ENCODE peak calls at places on chromosome 7, in four cellular contexts. I is GM23248, G is breast epithelium, Z is WERI-Rb-1. S is an unnamed sample. For H3K9me3, the result is how much of the 10 kb centered on the place peaks cover.

GRCh38 chr7:128391805-128392204 is 18.0 kb downstream of the IMPDH1 start:
- DNase-seq in I (no peak), G (no peak), Z (no peak), S (no peak)

GRCh38 chr7:113113912-113114311 is 4.4 kb downstream of the SMIM30 start:
- DNase-seq in I (peak), G (no peak), Z (peak), S (no peak)

GRCh38 chr7:1092806-1093505 is 5.0 kb downstream of the GPER1 start:
- DNase-seq in Z (no peak), I (no peak), G (no peak), S (no peak)

GRCh38 chr7:83681200-83681599 is 32.3 kb upstream of the SEMA3E start:
- DNase-seq in Z (no peak), I (no peak), G (no peak), S (no peak)

GRCh38 chr7:1073211-1073977 is 14.5 kb upstream of the GPER1 start:
- DNase-seq in Z (no peak), I (no peak), G (no peak), S (no peak)

GRCh38 chr7:146772581-146772980 is 656.0 kb downstream of the CNTNAP2 start:
- DNase-seq in I (no peak), G (no peak), Z (peak), S (no peak)

GRCh38 chr7:155371884-155372781 is 74.5 kb downstream of the INSIG1 start:
- DNase-seq in G (no peak), I (peak), Z (no peak), S (peak)

GRCh38 chr7:141649137-141649864 is 52.7 kb downstream of the DENND11 start:
- DNase-seq in I (no peak), Z (no peak), G (no peak), S (no peak)

GRCh38 chr7:41116817-41117216 is 586.1 kb downstream of the INHBA start:
- DNase-seq in Z (no peak), G (no peak), I (no peak), S (no peak)

GRCh38 chr7:158676171-158676840 is 28.3 kb downstream of the NCAPG2 start:
- DNase-seq in I (peak), Z (no peak), G (no peak), S (no peak)

GRCh38 chr7:156096806-156097538 is 284.7 kb upstream of the SHH start:
- DNase-seq in G (no peak), Z (no peak), I (no peak), S (no peak)

GRCh38 chr7:11221931-11222330 is 248.3 kb downstream of the PHF14 start:
- DNase-seq in G (no peak), I (no peak), Z (no peak), S (no peak)

GRCh38 chr7:56447864-56448693 is 331.9 kb upstream of the NUPR2 start:
- DNase-seq in I (no peak), Z (no peak), G (no peak), S (no peak)
- H3K9me3 ChIP-seq in I (under half), Z (under half), G (under half), S (under half)

GRCh38 chr7:18498327-18498726 is 2.8 kb downstream of the HDAC9 start:
- DNase-seq in I (no peak), Z (no peak), G (no peak), S (no peak)
- H3K4me3 ChIP-seq in I (no peak), Z (no peak), G (no peak), S (no peak)

GRCh38 chr7:153581415-153581814 is 470.8 kb upstream of the DPP6 start:
- DNase-seq in Z (no peak), G (no peak), I (no peak), S (no peak)
- H3K9me3 ChIP-seq in Z (under half), G (under half), I (under half), S (under half)

GRCh38 chr7:32153006-32153405 is 82.8 kb upstream of the PDE1C start:
- DNase-seq in Z (no peak), G (no peak), I (no peak), S (no peak)

GRCh38 chr7:32150039-32150438 is 79.8 kb upstream of the PDE1C start:
- DNase-seq in Z (no peak), G (no peak), I (no peak), S (no peak)

GRCh38 chr7:32154797-32155196 is 84.6 kb upstream of the PDE1C start:
- DNase-seq in G (peak), I (peak), Z (no peak), S (no peak)

GRCh38 chr7:32150589-32150988 is 80.4 kb upstream of the PDE1C start:
- DNase-seq in G (no peak), Z (no peak), I (no peak), S (no peak)

DNA sequence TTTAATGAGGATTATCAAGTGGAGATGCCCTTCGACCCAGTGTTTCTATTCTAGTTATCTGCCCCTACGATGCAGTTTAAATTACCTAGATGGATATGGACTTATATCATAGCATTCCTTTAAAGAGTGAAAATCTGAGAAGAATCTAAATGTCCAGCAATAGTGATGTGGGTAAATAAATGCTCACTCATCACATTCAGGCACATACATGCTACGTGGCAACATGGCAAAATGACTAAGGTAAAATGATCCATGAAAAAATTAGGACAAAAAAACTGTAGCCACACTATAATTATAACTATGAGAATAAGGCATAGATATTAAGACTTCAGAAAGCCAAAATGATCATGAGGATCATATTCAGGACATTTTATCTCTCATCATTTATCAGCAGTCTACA is 82.4 kb upstream of the PDE1C start:
- DNase-seq in I (no peak), G (no peak), Z (no peak), S (no peak)
- H3K4me3 ChIP-seq in I (no peak), G (no peak), Z (no peak), S (no peak)

GRCh38 chr7:64611717-64612116 is 48.8 kb upstream of the ZNF680 start:
- DNase-seq in G (no peak), I (no peak), Z (no peak), S (no peak)

GRCh38 chr7:64612452-64612851 is 49.6 kb upstream of the ZNF680 start:
- DNase-seq in G (no peak), Z (no peak), I (no peak), S (no peak)

GRCh38 chr7:64614812-64615211 is 51.1 kb upstream of the ZNF107 start:
- DNase-seq in Z (no peak), G (no peak), I (no peak), S (no peak)

GRCh38 chr7:64610997-64611396 is 48.1 kb upstream of the ZNF680 start:
- DNase-seq in G (no peak), I (no peak), Z (no peak), S (no peak)

DNA sequence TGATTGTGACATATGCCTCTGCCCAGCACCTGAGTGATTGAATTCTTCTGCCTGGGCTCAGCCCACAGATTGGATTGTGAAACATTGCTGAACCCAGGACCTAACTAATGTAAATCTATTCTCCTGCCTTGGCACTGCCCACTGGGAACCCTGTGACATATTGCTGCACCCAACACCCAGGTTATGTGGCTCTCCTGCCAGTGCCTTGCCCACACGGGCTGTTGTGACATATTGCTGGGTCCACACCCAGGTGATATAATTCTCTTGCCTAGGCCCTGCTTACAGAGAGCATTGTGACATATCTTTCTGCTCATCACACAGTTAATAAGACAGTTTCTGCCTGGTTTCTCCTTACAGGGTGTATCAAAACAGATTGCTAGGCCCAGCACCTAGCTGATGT is 50.8 kb upstream of the ZNF680 start:
- DNase-seq in G (no peak), I (no peak), Z (no peak), S (no peak)
- H3K9me3 ChIP-seq in G (under half), I (under half), Z (under half), S (under half)

DNA sequence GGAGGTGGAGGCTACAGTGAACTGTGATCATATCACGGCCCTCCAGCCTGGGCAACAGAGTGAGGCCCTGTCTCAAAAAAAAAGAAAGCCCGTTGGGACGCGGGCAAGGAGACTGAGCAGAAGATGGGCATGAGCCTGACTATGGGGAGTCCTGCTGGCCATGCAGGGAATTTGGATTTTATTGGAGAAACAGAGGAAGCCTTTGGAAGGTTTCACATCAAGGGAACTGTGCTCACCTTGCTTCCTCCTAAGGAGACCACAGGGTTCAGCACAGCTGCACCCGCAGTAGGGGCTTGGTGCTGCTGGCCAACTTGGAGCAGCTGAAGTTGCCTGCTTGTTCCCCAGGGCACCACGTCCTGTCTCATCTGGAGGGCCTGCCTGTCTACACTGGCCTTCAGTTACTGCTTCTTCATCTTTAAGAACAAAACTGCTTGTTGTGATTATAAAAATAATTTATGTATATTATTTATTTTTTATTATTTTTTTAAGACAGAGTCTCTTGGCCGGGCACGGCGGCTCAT is 1.5 kb downstream of the IQCE start:
- DNase-seq in I (peak), Z (no peak), G (no peak), S (no peak)
- H3K4me3 ChIP-seq in I (peak), Z (no peak), G (peak), S (peak)

DNA sequence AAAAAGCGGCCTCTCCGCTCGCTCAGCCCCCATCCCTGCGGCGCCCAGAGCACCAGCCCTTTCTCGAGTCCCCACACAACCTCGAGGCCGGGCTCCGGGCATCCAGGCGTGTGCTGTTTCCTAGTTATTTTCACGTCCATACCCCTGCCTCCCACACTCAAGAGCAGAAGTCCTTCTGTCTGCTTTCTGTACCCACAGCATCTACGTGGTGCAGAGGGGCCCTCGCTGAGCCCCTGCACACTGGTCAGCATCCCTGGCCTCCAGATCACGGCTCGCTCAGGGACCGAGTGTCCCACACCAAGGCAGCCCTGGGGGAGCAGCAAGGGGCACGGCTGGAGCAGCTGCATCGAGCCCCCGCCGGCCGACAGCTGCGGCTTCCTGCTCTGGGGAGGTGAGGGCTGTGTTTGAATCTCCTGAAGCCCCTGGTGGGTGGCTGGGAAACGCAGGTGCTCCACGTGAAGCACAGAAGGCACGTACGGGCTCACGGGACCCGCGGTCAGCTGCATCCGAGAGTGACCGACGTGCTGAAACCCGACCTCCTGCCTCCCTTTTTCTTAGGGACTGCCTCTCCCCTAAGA is 333.1 kb downstream of the DNAJB6 start:
- DNase-seq in G (no peak), Z (no peak), I (no peak), S (no peak)
- H3K9me3 ChIP-seq in G (under half), Z (under half), I (under half), S (under half)

DNA sequence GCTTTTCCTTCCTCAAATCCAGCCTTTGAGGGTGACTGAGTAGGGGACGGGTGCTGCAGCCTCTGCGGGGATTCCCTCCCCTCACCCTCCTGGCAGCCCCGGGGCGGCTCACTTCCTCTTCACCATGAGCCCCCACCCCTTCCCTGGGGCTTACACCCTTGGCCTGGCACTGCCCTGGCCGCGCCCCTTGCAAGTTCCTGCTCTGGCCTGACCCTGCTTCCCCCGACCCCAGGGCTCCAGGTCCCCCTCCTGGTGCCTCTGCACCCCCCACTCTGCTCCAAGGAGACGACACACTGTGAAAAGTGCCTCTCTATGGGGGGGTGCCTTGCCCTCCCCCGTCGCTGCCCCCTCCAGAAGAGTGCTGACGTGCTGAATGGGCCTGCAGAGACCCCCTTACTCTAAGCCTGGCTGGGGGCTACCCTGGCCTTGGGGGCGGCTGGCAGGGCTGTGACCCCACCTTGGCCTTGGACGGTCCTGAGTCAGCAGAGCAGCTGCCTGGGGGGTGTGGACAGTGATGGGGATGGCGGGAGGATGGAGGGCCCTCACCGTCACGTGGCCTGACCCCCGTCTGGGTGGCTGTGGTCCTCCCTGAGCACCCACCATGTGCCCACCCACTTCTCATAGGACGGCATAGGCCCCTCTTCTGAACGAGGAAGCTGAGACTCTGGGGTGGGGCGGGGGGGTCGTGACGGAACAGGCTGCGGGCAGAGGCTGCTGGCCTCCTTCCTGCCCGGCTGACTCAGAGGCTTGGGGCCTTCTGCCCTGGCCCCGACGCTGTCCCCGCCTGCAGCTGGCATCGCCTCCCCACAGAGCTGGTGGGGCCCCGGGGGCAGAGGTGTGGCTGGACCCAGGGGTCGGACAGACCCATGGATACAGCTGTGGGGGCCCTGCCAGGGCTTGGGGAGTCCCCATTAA is 9.8 kb downstream of the LFNG start:
- DNase-seq in I (peak), Z (no peak), G (no peak), S (peak)
- H3K4me3 ChIP-seq in I (peak), Z (no peak), G (no peak), S (no peak)